ENCODE peak calls at places on chromosomes 2 and 18, in five cellular contexts. One of them, this sample, is unnamed.

GRCh38 chr2:10318345-10318744 is 15.6 kb downstream of the HPCAL1 start:
- DNase-seq in ovary: no peak
- DNase-seq in activated effector memory CD4-positive, alpha-beta T cell treated with anti-CD3 and anti-CD28 coated beads, Interleukin-2, amount 50 U/mL, for 16 hours: no peak
- DNase-seq in left ventricle myocardium inferior: no peak
- DNase-seq in DMS 273 treated with DMSO at 0.1 percent for 48 hours: no peak
- DNase-seq in this sample: no peak

GRCh38 chr18:49322770-49323490 is 137.5 kb downstream of the DYM start:
- DNase-seq in activated effector memory CD4-positive, alpha-beta T cell treated with anti-CD3 and anti-CD28 coated beads, Interleukin-2, amount 50 U/mL, for 16 hours: no peak
- DNase-seq in left ventricle myocardium inferior: no peak
- DNase-seq in ovary: no peak
- DNase-seq in DMS 273 treated with DMSO at 0.1 percent for 48 hours: no peak
- DNase-seq in this sample: no peak

GRCh38 chr2:23528690-23529089 is 143.7 kb downstream of the KLHL29 start:
- DNase-seq in left ventricle myocardium inferior: no peak
- DNase-seq in ovary: no peak
- DNase-seq in activated effector memory CD4-positive, alpha-beta T cell treated with anti-CD3 and anti-CD28 coated beads, Interleukin-2, amount 50 U/mL, for 16 hours: no peak
- DNase-seq in DMS 273 treated with DMSO at 0.1 percent for 48 hours: no peak
- DNase-seq in this sample: no peak

GRCh38 chr2:190328748-190329147 is 9.1 kb upstream of the HIBCH start:
- DNase-seq in DMS 273 treated with DMSO at 0.1 percent for 48 hours: no peak
- DNase-seq in activated effector memory CD4-positive, alpha-beta T cell treated with anti-CD3 and anti-CD28 coated beads, Interleukin-2, amount 50 U/mL, for 16 hours: no peak
- DNase-seq in ovary: no peak
- DNase-seq in left ventricle myocardium inferior: no peak
- DNase-seq in this sample: peak; percentile 2

GRCh38 chr18:37266290-37266689 is 299.3 kb downstream of the CELF4 start:
- DNase-seq in left ventricle myocardium inferior: no peak
- DNase-seq in DMS 273 treated with DMSO at 0.1 percent for 48 hours: no peak
- DNase-seq in activated effector memory CD4-positive, alpha-beta T cell treated with anti-CD3 and anti-CD28 coated beads, Interleukin-2, amount 50 U/mL, for 16 hours: no peak
- DNase-seq in ovary: no peak
- DNase-seq in this sample: no peak

GRCh38 chr2:57616157-57616556 is 430.4 kb upstream of the VRK2 start:
- DNase-seq in ovary: no peak
- DNase-seq in DMS 273 treated with DMSO at 0.1 percent for 48 hours: no peak
- DNase-seq in left ventricle myocardium inferior: no peak
- DNase-seq in activated effector memory CD4-positive, alpha-beta T cell treated with anti-CD3 and anti-CD28 coated beads, Interleukin-2, amount 50 U/mL, for 16 hours: no peak
- DNase-seq in this sample: no peak

GRCh38 chr2:85751300-85751575 is 2.6 kb upstream of the ATOH8 start:
- DNase-seq in activated effector memory CD4-positive, alpha-beta T cell treated with anti-CD3 and anti-CD28 coated beads, Interleukin-2, amount 50 U/mL, for 16 hours: no peak
- DNase-seq in left ventricle myocardium inferior: no peak
- DNase-seq in DMS 273 treated with DMSO at 0.1 percent for 48 hours: no peak
- DNase-seq in ovary: no peak
- DNase-seq in this sample: no peak

GRCh38 chr18:70907673-70908072 is 618.8 kb downstream of the SOCS6 start:
- DNase-seq in activated effector memory CD4-positive, alpha-beta T cell treated with anti-CD3 and anti-CD28 coated beads, Interleukin-2, amount 50 U/mL, for 16 hours: no peak
- DNase-seq in DMS 273 treated with DMSO at 0.1 percent for 48 hours: no peak
- DNase-seq in ovary: no peak
- DNase-seq in left ventricle myocardium inferior: no peak
- DNase-seq in this sample: peak; percentile 95

GRCh38 chr2:121698318-121698930 is 38.3 kb downstream of the NIFK start:
- DNase-seq in ovary: no peak
- DNase-seq in left ventricle myocardium inferior: no peak
- DNase-seq in DMS 273 treated with DMSO at 0.1 percent for 48 hours: no peak
- DNase-seq in activated effector memory CD4-positive, alpha-beta T cell treated with anti-CD3 and anti-CD28 coated beads, Interleukin-2, amount 50 U/mL, for 16 hours: no peak
- DNase-seq in this sample: no peak

GRCh38 chr2:158179660-158180059 is 78.0 kb downstream of the UPP2 start:
- DNase-seq in activated effector memory CD4-positive, alpha-beta T cell treated with anti-CD3 and anti-CD28 coated beads, Interleukin-2, amount 50 U/mL, for 16 hours: no peak
- DNase-seq in left ventricle myocardium inferior: no peak
- DNase-seq in ovary: no peak
- DNase-seq in DMS 273 treated with DMSO at 0.1 percent for 48 hours: no peak
- DNase-seq in this sample: peak; percentile 8

GRCh38 chr2:220279372-220279771 is 651.9 kb downstream of the SLC4A3 start:
- DNase-seq in activated effector memory CD4-positive, alpha-beta T cell treated with anti-CD3 and anti-CD28 coated beads, Interleukin-2, amount 50 U/mL, for 16 hours: no peak
- DNase-seq in ovary: no peak
- DNase-seq in DMS 273 treated with DMSO at 0.1 percent for 48 hours: no peak
- DNase-seq in left ventricle myocardium inferior: no peak
- DNase-seq in this sample: no peak

GRCh38 chr2:120609826-120610395 is 125.8 kb upstream of the GLI2 start:
- DNase-seq in left ventricle myocardium inferior: no peak
- DNase-seq in ovary: no peak
- DNase-seq in DMS 273 treated with DMSO at 0.1 percent for 48 hours: no peak
- DNase-seq in activated effector memory CD4-positive, alpha-beta T cell treated with anti-CD3 and anti-CD28 coated beads, Interleukin-2, amount 50 U/mL, for 16 hours: no peak
- DNase-seq in this sample: no peak

GRCh38 chr2:48419884-48420511 is 110.0 kb upstream of the STON1 start:
- DNase-seq in left ventricle myocardium inferior: peak; percentile 21
- DNase-seq in ovary: no peak
- DNase-seq in activated effector memory CD4-positive, alpha-beta T cell treated with anti-CD3 and anti-CD28 coated beads, Interleukin-2, amount 50 U/mL, for 16 hours: no peak
- DNase-seq in DMS 273 treated with DMSO at 0.1 percent for 48 hours: no peak
- DNase-seq in this sample: no peak

GRCh38 chr2:112121682-112122254 is 16.4 kb upstream of the FBLN7 start:
- DNase-seq in DMS 273 treated with DMSO at 0.1 percent for 48 hours: no peak
- DNase-seq in left ventricle myocardium inferior: no peak
- DNase-seq in activated effector memory CD4-positive, alpha-beta T cell treated with anti-CD3 and anti-CD28 coated beads, Interleukin-2, amount 50 U/mL, for 16 hours: no peak
- DNase-seq in ovary: no peak
- DNase-seq in this sample: peak; percentile 12

GRCh38 chr18:31819106-31819924 is 58.6 kb upstream of the SLC25A52 start:
- DNase-seq in left ventricle myocardium inferior: no peak
- DNase-seq in DMS 273 treated with DMSO at 0.1 percent for 48 hours: no peak
- DNase-seq in activated effector memory CD4-positive, alpha-beta T cell treated with anti-CD3 and anti-CD28 coated beads, Interleukin-2, amount 50 U/mL, for 16 hours: no peak
- DNase-seq in ovary: no peak
- DNase-seq in this sample: peak; percentile 55

GRCh38 chr2:179987916-179988315 is 19.2 kb downstream of the CWC22 start:
- DNase-seq in ovary: no peak
- DNase-seq in activated effector memory CD4-positive, alpha-beta T cell treated with anti-CD3 and anti-CD28 coated beads, Interleukin-2, amount 50 U/mL, for 16 hours: no peak
- DNase-seq in DMS 273 treated with DMSO at 0.1 percent for 48 hours: no peak
- DNase-seq in left ventricle myocardium inferior: no peak
- DNase-seq in this sample: no peak

GRCh38 chr2:240351826-240352426 is 83.5 kb upstream of the GPC1 start:
- DNase-seq in left ventricle myocardium inferior: no peak
- DNase-seq in activated effector memory CD4-positive, alpha-beta T cell treated with anti-CD3 and anti-CD28 coated beads, Interleukin-2, amount 50 U/mL, for 16 hours: no peak
- DNase-seq in DMS 273 treated with DMSO at 0.1 percent for 48 hours: peak; percentile 61
- DNase-seq in ovary: no peak
- DNase-seq in this sample: no peak

GRCh38 chr18:79570266-79571201 is 109.1 kb upstream of the CTDP1 start:
- DNase-seq in activated effector memory CD4-positive, alpha-beta T cell treated with anti-CD3 and anti-CD28 coated beads, Interleukin-2, amount 50 U/mL, for 16 hours: peak; percentile 50
- DNase-seq in left ventricle myocardium inferior: no peak
- DNase-seq in DMS 273 treated with DMSO at 0.1 percent for 48 hours: no peak
- DNase-seq in ovary: no peak
- DNase-seq in this sample: no peak

This sample was measured in NCI-H146.